ENCODE peak calls at places on chromosomes 4 and X, in eight cellular contexts. X, U, E, D, C, V, A and F are unnamed samples.

GRCh38 chr4:25330335-25330734 is 17.8 kb downstream of the ZCCHC4 start:
- DNase-seq in A (no peak), V (no peak), C (no peak), U (no peak), E (no peak), D (no peak), X (no peak), F (no peak)

GRCh38 chrX:9671998-9672397 is 93.6 kb downstream of the GPR143 start:
- DNase-seq in U (no peak), C (no peak), A (no peak), E (no peak), D (no peak), V (no peak), X (no peak), F (no peak)

GRCh38 chr4:39319678-39320077 is 46.5 kb downstream of the RFC1 start:
- DNase-seq in D (no peak), X (no peak), U (peak), E (no peak), A (no peak), V (no peak), C (no peak), F (no peak)

GRCh38 chr4:147351083-147351787 is 129.7 kb upstream of the EDNRA start:
- DNase-seq in V (no peak), E (no peak), X (no peak), D (no peak), A (no peak), C (no peak), U (no peak), F (no peak)

GRCh38 chr4:150280081-150280950 is 202.1 kb downstream of the DCLK2 start:
- DNase-seq in U (peak), A (no peak), D (no peak), E (no peak), X (no peak), C (no peak), V (peak), F (no peak)

GRCh38 chr4:124018383-124019317 is 622.1 kb downstream of the SPRY1 start:
- DNase-seq in X (peak), E (peak), V (peak), D (no peak), C (peak), A (peak), U (no peak), F (no peak)

GRCh38 chrX:108399427-108400165 is 38.6 kb downstream of the COL4A6 start:
- DNase-seq in X (no peak), E (no peak), C (no peak), V (no peak), A (no peak), U (no peak), D (no peak), F (no peak)

GRCh38 chr4:56941403-56941802 is 33.7 kb downstream of the REST start:
- DNase-seq in E (no peak), A (no peak), U (no peak), C (no peak), V (no peak), D (no peak), X (no peak), F (no peak)

GRCh38 chr4:24764305-24764704 is 31.1 kb upstream of the SOD3 start:
- DNase-seq in X (no peak), V (no peak), E (no peak), D (no peak), A (no peak), C (no peak), U (no peak), F (no peak)

DNA sequence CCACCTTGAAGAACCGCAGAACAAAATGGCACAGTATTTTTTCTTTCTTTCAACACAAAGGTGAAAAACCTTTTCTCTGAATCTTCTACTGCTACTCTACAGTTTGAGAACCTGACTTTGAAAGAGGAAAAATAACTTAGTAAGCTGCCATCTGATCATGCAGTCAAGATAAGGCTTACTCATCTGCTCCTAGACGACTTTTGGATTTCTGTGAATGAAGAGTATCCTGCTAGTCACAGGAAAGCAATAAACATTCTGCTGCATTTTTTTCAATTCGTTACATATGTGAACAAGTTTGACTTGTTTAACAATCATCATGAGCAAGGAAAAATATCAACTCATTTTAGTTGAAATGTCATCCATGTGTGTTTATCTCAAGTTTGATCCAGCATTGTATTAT is 25.2 kb downstream of the TIGD2 start:
- DNase-seq in C (no peak), U (no peak), E (no peak), D (no peak), V (no peak), X (no peak), A (no peak), F (no peak)
- TF ChIP-seq CTCF in C (no peak), U (no peak), E (no peak), D (no peak), V (no peak), X (no peak), A (no peak), F (no peak)

DNA sequence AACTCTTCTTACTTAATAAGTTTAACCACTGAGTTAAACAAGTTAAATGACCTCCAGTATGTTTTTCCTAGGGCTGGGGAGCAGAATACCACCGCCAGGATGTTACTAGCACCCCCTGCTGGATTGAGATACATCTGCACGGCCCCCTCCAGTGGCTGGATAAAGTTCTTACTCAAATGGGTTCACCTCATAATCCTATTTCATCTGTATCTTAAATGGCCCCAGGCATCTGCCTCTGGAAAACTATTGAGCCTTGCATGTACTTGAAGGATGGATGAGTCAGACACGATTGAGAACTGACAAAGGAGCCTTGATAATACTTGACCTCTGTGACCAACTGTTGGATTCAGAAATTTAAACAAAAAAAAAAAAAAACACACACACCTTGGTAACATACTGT is 61.5 kb upstream of the MMAA start:
- DNase-seq in C (peak), U (no peak), V (peak), D (no peak), X (peak), A (peak), E (peak), F (peak)
- TF ChIP-seq CTCF in C (peak), U (peak), V (peak), D (peak), X (peak), A (peak), E (peak), F (peak)

GRCh38 chrX:120517936-120518335 is 42.8 kb downstream of the CUL4B start:
- DNase-seq in V (no peak), E (no peak), X (no peak), U (peak), C (no peak), D (no peak), A (no peak), F (no peak)

GRCh38 chrX:120522820-120523219 is 37.9 kb downstream of the CUL4B start:
- DNase-seq in D (no peak), C (no peak), A (no peak), V (no peak), E (no peak), X (no peak), U (no peak), F (no peak)
- TF ChIP-seq CTCF in D (no peak), C (no peak), A (no peak), V (no peak), E (no peak), X (no peak), U (no peak), F (no peak)

DNA sequence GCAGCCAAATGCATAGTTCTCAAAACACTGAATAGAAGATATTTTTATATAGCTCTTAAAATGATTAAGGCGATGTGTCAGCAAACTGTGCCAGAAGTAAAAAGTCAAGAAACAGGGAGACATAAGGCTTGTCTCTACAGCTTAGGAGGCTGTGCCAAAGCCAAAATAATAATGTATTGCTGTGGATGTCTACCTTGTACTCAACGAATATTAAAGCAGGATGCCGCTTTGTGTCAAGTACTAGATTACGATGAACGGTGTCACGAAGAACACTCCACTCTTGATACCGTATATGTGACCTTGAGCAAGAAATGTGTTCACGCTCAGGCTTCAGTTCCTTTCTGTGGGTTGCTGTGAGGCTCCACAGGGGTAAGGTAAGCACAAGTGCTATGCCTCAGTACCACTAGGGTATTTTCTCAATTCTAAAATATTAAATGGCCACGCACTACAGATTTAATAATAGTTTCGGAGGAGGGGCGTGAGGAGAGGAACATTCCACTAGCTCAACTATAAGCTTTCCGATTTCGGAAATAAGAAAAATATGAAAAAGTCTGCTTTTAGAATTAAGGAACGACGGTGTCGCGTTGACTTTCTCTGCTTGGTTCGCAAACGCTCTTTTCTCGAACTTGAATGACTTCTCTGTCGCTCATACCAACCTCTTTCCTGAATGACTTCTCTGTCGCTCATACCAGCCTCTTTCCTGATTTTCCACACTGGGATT is 679 bp upstream of the SCOC start:
- DNase-seq in C (peak), E (peak), A (peak), X (no peak), U (no peak), V (peak), D (no peak), F (no peak)
- TF ChIP-seq CTCF in C (peak), E (no peak), A (no peak), X (peak), U (no peak), V (peak), D (peak), F (no peak)

GRCh38 chr4:81214518-81215218 is 354 bp downstream of the PRKG2 start:
- DNase-seq in D (no peak), E (no peak), V (peak), X (no peak), C (no peak), A (no peak), U (no peak), F (no peak)

GRCh38 chr4:81217794-81218193 is 2.8 kb upstream of the PRKG2 start:
- DNase-seq in A (no peak), C (no peak), X (no peak), U (no peak), D (no peak), V (no peak), E (no peak), F (no peak)

GRCh38 chr4:81215219-81215892 is at the start of gene PRKG2:
- DNase-seq in E (no peak), U (no peak), A (no peak), V (peak), D (no peak), X (no peak), C (no peak), F (no peak)

GRCh38 chr4:81214144-81214517 is 891 bp downstream of the PRKG2 start:
- DNase-seq in A (no peak), D (no peak), X (no peak), C (no peak), V (no peak), E (no peak), U (no peak), F (no peak)

GRCh38 chr4:81215936-81216335 is 914 bp upstream of the PRKG2 start:
- DNase-seq in X (no peak), E (no peak), A (no peak), U (no peak), V (no peak), D (no peak), C (no peak), F (no peak)
- TF ChIP-seq CTCF in X (no peak), E (no peak), A (no peak), U (no peak), V (no peak), D (no peak), C (no peak), F (peak)

GRCh38 chrX:129347291-129347690 is 176.0 kb downstream of the SMARCA1 start:
- DNase-seq in A (no peak), V (peak), D (no peak), U (no peak), E (no peak), C (peak), X (no peak), F (no peak)
- TF ChIP-seq CTCF in A (no peak), V (peak), D (no peak), U (peak), E (no peak), C (peak), X (no peak), F (no peak)

DNA sequence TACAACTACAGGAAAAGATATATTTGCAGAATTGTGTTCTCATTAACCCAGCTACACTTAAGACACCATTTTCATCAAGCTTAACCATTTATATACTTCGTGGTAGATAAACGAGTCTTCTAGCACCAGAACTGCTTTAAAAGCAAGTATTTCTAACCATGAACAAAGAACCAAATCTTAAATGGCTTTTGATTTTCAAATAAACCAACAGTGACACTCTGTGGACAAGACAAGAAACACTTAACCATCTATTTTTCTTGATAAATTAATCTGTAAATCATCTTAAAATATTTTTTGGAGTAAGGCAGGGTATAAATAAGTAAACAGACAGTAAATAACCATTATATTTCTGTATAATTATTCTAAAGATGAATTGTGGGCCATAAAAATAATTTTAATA is 10.2 kb downstream of the BEND2 start:
- DNase-seq in U (no peak), C (no peak), A (no peak), X (no peak), V (no peak), E (no peak), D (no peak), F (no peak)
- TF ChIP-seq CTCF in U (no peak), C (no peak), A (no peak), X (no peak), V (peak), E (no peak), D (no peak), F (peak)

GRCh38 chrX:68511255-68511654 is 12.4 kb downstream of the YIPF6 start:
- DNase-seq in E (peak), X (no peak), V (peak), A (peak), D (no peak), U (no peak), C (peak), F (no peak)
- TF ChIP-seq CTCF in E (peak), X (peak), V (peak), A (peak), D (peak), U (peak), C (peak), F (peak)

GRCh38 chrX:71618303-71618721 is at the start of gene CXCR3:
- DNase-seq in U (no peak), D (peak), E (peak), V (no peak), C (peak), A (peak), X (no peak), F (no peak)

GRCh38 chrX:71617742-71618141 is 569 bp downstream of the CXCR3 start:
- DNase-seq in E (no peak), C (no peak), V (no peak), D (no peak), U (no peak), X (no peak), A (no peak), F (no peak)

GRCh38 chrX:71615056-71615455 is 3.3 kb downstream of the CXCR3 start:
- DNase-seq in U (no peak), E (no peak), A (no peak), C (no peak), V (no peak), X (no peak), D (no peak), F (no peak)

GRCh38 chrX:71615954-71616353 is 2.4 kb downstream of the CXCR3 start:
- DNase-seq in D (no peak), E (peak), A (no peak), X (no peak), C (no peak), U (no peak), V (no peak), F (no peak)

GRCh38 chrX:71616672-71617529 is 1.4 kb downstream of the CXCR3 start:
- DNase-seq in D (no peak), V (peak), A (no peak), E (peak), C (no peak), X (no peak), U (no peak), F (no peak)
- TF ChIP-seq CTCF in D (no peak), V (peak), A (no peak), E (no peak), C (no peak), X (no peak), U (no peak), F (no peak)

GRCh38 chr4:139892973-139893736 is 227.5 kb downstream of the MGST2 start:
- DNase-seq in A (no peak), D (no peak), X (no peak), V (peak), C (no peak), U (peak), E (no peak), F (no peak)
- TF ChIP-seq CTCF in A (no peak), D (no peak), X (no peak), V (peak), C (no peak), U (peak), E (no peak), F (no peak)